ENCODE peak calls at places on chromosomes 12 and 14, in five cellular contexts. X is uterus, F is GM23248, U is endodermal cell, Z is Panc1. Y is an unnamed sample. For H3K4me1, H3K9me3 and H3K27me3, the result is how much of the 10 kb centered on the place peaks cover.

GRCh38 chr14:35875296-35875695 is 49.2 kb downstream of the BRMS1L start:
- DNase-seq in X (no peak), F (no peak), U (no peak), Z (no peak), Y (no peak)

GRCh38 chr14:20969336-20969735 is 14.0 kb downstream of the RNASE2 start:
- DNase-seq in X (no peak), F (peak), U (peak), Z (no peak), Y (no peak)

GRCh38 chr12:6822461-6823135 is 977 bp downstream of the GPR162 start:
- DNase-seq in X (no peak), F (no peak), U (no peak), Z (no peak), Y (no peak)

GRCh38 chr14:30532264-30532663 is 26.7 kb upstream of the G2E3 start:
- DNase-seq in X (no peak), F (no peak), U (no peak), Z (no peak), Y (no peak)

GRCh38 chr12:116346222-116346621 is 68.7 kb upstream of the MED13L start:
- DNase-seq in X (no peak), F (no peak), U (peak), Z (no peak), Y (peak)

GRCh38 chr12:65100140-65100539 is 21.0 kb downstream of the WIF1 start:
- DNase-seq in X (no peak), F (no peak), U (no peak), Z (no peak), Y (no peak)

GRCh38 chr14:68607081-68607851 is 185.6 kb downstream of the ZFP36L1 start:
- DNase-seq in X (peak), F (peak), U (peak), Z (no peak), Y (no peak)

GRCh38 chr14:87643005-87643404 is 350.0 kb downstream of the GALC start:
- DNase-seq in X (peak), F (peak), U (no peak), Z (no peak), Y (peak)

GRCh38 chr12:100668939-100669536 is 95.6 kb downstream of the GAS2L3 start:
- DNase-seq in X (peak), F (peak), U (peak), Z (peak), Y (peak)

GRCh38 chr12:75623631-75624118 is 112.3 kb upstream of the KRR1 start:
- DNase-seq in X (no peak), F (peak), U (peak), Z (no peak), Y (peak)

GRCh38 chr12:18589316-18589715 is 148.5 kb downstream of the PLCZ1 start:
- DNase-seq in X (no peak), F (peak), U (no peak), Z (no peak), Y (no peak)

GRCh38 chr12:41563044-41563443 is 374.9 kb downstream of the PDZRN4 start:
- DNase-seq in X (no peak), F (no peak), U (no peak), Z (no peak), Y (no peak)

GRCh38 chr14:77508876-77509275 is 10.3 kb upstream of the ISM2 start:
- DNase-seq in X (no peak), F (no peak), U (no peak), Z (no peak), Y (no peak)

GRCh38 chr12:132353811-132354210 is 24.4 kb upstream of the GALNT9 start:
- DNase-seq in X (no peak), F (no peak), U (no peak), Z (no peak), Y (no peak)

GRCh38 chr14:93788557-93789365 is 476 bp upstream of the PRIMA1 start:
- DNase-seq in X (peak), F (peak), U (peak), Z (no peak), Y (no peak)

GRCh38 chr14:36057452-36058142 is 118.9 kb downstream of the PTCSC3 start:
- DNase-seq in X (no peak), F (no peak), U (no peak), Z (no peak), Y (no peak)

GRCh38 chr14:78863143-78863542 is 693.0 kb downstream of the NRXN3 start:
- DNase-seq in X (no peak), F (peak), U (peak), Z (no peak), Y (peak)

GRCh38 chr12:31009976-31010375 is 63.7 kb upstream of the DDX11 start:
- DNase-seq in X (no peak), F (no peak), U (no peak), Z (no peak), Y (no peak)

GRCh38 chr12:43277630-43278267 is 274.3 kb downstream of the ADAMTS20 start:
- DNase-seq in X (no peak), F (peak), U (no peak), Z (peak), Y (no peak)

GRCh38 chr14:55889124-55889523 is 229.1 kb upstream of the PELI2 start:
- DNase-seq in X (no peak), F (no peak), U (no peak), Z (no peak), Y (no peak)

GRCh38 chr12:92404921-92405320 is 259.3 kb upstream of the BTG1 start:
- DNase-seq in X (no peak), F (no peak), U (no peak), Z (no peak), Y (no peak)

GRCh38 chr14:100292776-100293461 is 13.3 kb downstream of the SLC25A29 start:
- DNase-seq in X (peak), F (no peak), U (peak), Z (no peak), Y (no peak)

GRCh38 chr12:45853550-45853949 is 124.0 kb downstream of the ARID2 start:
- DNase-seq in X (no peak), F (no peak), U (no peak), Z (no peak), Y (no peak)

GRCh38 chr12:77439749-77440148 is 374.4 kb upstream of the E2F7 start:
- DNase-seq in X (no peak), F (no peak), U (no peak), Z (no peak), Y (no peak)

GRCh38 chr14:102095871-102096568 is 9.2 kb upstream of the HSP90AA1 start:
- DNase-seq in X (no peak), F (no peak), U (peak), Z (no peak), Y (no peak)

GRCh38 chr14:84792722-84793410 is 737.1 kb upstream of the FLRT2 start:
- DNase-seq in X (no peak), F (no peak), U (peak), Z (no peak), Y (no peak)

GRCh38 chr12:62261876-62262275 is 1.7 kb downstream of the USP15 start:
- DNase-seq in X (no peak), F (no peak), U (no peak), Z (no peak), Y (no peak)

GRCh38 chr14:70753518-70753953 is 55.8 kb downstream of the MAP3K9 start:
- DNase-seq in X (no peak), F (no peak), U (peak), Z (no peak), Y (no peak)

GRCh38 chr12:48800971-48801370 is 12.1 kb upstream of the ADCY6 start:
- DNase-seq in X (no peak), F (no peak), U (no peak), Z (no peak), Y (no peak)

GRCh38 chr14:101506921-101507300 is 54.4 kb upstream of the DIO3 start:
- DNase-seq in X (peak), F (no peak), U (peak), Z (no peak), Y (no peak)

GRCh38 chr12:3712209-3712992 is 40.5 kb downstream of the CRACR2A start:
- DNase-seq in X (no peak), F (no peak), U (no peak), Z (no peak), Y (no peak)

GRCh38 chr14:77212933-77213656 is 31.5 kb downstream of the TMEM63C start:
- DNase-seq in X (no peak), F (peak), U (peak), Z (peak), Y (peak)

GRCh38 chr12:94092516-94093241 is 55.7 kb upstream of the PLXNC1 start:
- DNase-seq in X (peak), F (peak), U (no peak), Z (no peak), Y (no peak)
- H3K4me1 ChIP-seq in X (under half), F (under half), U (under half), Z (under half), Y (under half)

GRCh38 chr12:14612250-14612649 is 44.6 kb upstream of the PLBD1 start:
- DNase-seq in X (no peak), F (no peak), U (no peak), Z (no peak), Y (no peak)

GRCh38 chr12:14605401-14605989 is 37.8 kb upstream of the PLBD1 start:
- DNase-seq in X (no peak), F (peak), U (no peak), Z (no peak), Y (no peak)

GRCh38 chr12:14612895-14613294 is 45.2 kb upstream of the PLBD1 start:
- DNase-seq in X (no peak), F (no peak), U (no peak), Z (no peak), Y (no peak)

GRCh38 chr12:14611640-14612203 is 44.0 kb upstream of the PLBD1 start:
- DNase-seq in X (no peak), F (no peak), U (no peak), Z (no peak), Y (no peak)

DNA sequence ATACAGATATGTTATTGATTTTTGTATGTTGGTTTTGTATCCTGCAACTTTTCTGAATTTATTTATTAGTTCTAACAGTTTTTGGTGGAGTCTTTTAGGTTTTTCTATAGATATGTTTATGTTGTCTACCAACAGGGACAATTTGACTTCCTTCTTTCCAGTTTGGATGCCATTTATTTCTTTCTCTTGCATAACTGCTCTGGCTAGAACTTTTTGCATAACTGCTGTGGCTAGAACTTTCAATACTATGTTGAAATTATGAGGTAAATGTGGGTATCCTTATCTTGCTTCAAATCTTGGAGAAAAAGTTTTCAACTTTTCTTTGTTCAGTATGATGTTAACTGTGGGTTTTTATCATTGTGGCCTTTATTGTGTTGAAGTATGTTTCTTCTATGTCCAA is 39.9 kb upstream of the PLBD1 start:
- DNase-seq in X (no peak), F (no peak), U (no peak), Z (no peak), Y (no peak)
- H3K9me3 ChIP-seq in X (under half), F (under half), U (under half), Z (under half), Y (under half)

GRCh38 chr12:52015393-52016081 is 8.8 kb downstream of the TAMALIN start:
- DNase-seq in X (no peak), F (no peak), U (peak), Z (no peak), Y (no peak)

GRCh38 chr12:52020539-52021336 is 14.0 kb downstream of the TAMALIN start:
- DNase-seq in X (no peak), F (peak), U (peak), Z (no peak), Y (peak)

GRCh38 chr12:52019123-52019770 is 12.5 kb downstream of the TAMALIN start:
- DNase-seq in X (no peak), F (no peak), U (no peak), Z (no peak), Y (no peak)

GRCh38 chr12:52020126-52020525 is 13.4 kb downstream of the TAMALIN start:
- DNase-seq in X (no peak), F (no peak), U (no peak), Z (no peak), Y (no peak)

DNA sequence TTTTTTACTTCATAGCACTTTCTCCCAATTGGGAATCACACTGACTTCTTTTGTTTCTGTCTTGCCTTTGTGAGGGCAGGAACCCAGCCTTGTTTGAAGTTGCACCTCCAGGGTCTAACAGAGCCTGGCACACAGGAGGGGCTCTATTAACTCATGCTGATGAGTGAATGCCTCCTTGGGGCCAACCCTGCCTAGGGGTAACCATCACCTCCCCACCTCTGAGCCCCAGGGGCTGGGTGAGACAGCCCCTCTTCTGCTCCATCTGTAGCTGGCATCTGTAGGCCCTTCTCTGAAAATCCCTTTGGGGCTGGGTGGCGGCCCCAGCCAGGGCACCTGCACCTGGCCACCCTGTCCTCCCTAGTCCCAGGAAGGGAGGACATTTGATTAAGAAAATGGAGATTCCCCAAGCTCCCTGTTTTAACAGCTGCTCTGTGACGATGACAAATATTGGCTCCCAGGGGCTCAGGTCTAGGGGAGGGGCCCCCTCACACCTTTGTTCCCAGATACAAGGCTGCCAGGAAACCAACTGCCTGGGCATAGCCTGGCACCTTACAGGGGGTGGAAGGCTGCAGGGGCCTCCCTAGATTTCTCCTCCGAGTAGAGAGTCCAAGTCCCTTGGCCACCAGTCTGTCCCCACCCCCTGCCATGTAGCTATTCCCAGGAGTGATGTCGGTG is 11.8 kb downstream of the TAMALIN start:
- DNase-seq in X (no peak), F (no peak), U (no peak), Z (no peak), Y (no peak)
- H3K27me3 ChIP-seq in X (under half), F (under half), U (under half), Z (under half), Y (under half)

GRCh38 chr12:120689397-120690082 is 2.6 kb downstream of the MLEC start:
- DNase-seq in X (no peak), F (no peak), U (peak), Z (no peak), Y (no peak)
- H3K4me1 ChIP-seq in X (under half), F (under half), U (under half), Z (under half), Y (under half)

GRCh38 chr12:26566670-26567069 is 266.3 kb downstream of the ITPR2 start:
- DNase-seq in X (no peak), F (peak), U (no peak), Z (no peak), Y (no peak)

GRCh38 chr12:26563555-26563954 is 269.4 kb downstream of the ITPR2 start:
- DNase-seq in X (no peak), F (no peak), U (no peak), Z (no peak), Y (no peak)

GRCh38 chr12:26564391-26564790 is 268.6 kb downstream of the ITPR2 start:
- DNase-seq in X (no peak), F (no peak), U (no peak), Z (no peak), Y (no peak)

GRCh38 chr12:26566186-26566585 is 266.8 kb downstream of the ITPR2 start:
- DNase-seq in X (no peak), F (no peak), U (no peak), Z (no peak), Y (no peak)

DNA sequence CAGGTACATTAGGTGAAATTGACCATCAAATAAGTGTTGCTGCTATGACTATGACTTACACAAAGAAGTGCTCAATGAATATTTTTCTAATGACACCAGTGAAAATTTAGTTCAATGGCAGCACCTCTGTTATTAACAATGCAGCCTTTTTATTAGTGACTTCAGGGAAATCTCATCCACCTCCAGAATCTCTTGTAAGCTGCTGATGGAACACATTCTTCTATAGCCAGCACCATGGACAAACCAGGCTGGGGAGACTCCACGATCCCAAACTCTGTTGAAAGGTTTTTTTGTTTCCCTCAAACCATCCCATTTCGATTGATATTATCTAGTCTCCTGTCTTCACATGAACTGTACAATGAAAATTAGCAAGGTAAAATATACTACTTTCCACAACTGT is 265.9 kb downstream of the ITPR2 start:
- DNase-seq in X (no peak), F (no peak), U (no peak), Z (no peak), Y (no peak)
- H3K9me3 ChIP-seq in X (under half), F (under half), U (under half), Z (under half), Y (under half)

DNA sequence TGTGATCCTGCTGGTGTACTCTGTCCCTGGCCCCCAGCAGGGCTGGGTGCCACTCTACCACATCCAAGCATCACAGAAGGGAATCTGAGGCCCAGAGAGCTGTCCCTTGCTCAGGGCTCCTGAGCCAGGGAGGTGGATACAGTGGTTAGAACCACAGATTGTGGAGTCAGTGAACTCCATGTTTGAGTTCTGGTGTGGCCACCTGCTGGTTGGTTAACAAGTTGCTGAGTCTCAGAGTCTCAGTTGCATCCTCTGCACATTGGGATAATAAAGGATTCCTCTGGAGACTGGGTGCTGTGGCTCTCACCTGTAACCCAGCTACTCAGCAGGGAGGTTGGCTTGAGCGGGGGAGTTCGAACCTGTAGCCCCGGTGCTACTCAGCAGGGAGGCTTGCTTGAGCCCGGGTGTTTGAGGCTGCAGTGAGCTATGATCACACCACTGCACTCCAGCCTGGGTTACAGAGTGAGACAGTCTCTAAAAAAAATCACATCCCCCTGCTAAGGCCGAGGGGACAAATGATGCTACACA is 39.4 kb downstream of the MVK start:
- DNase-seq in X (no peak), F (peak), U (peak), Z (no peak), Y (peak)
- H3K27me3 ChIP-seq in X (under half), F (half or more), U (under half), Z (under half), Y (under half)

DNA sequence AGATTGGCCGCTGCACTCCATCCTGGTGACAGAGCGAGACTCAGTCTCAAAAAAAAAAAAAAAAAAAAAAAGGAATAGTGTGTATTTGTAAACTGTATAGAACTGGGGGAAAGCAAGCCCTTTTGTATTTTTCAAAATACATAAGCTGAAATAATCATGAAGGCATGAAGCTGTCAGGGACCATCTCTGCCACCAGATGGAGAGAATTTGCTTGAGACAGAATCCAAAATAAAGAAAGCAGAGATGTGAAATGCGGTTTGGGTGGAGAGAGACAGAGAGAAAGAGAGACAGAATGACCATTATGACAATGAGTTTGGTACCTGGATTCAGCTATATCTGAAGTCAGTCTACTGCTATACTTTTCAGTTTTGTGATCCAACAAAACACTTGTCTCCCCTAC is 155.7 kb upstream of the LRIG3 start:
- DNase-seq in X (no peak), F (peak), U (no peak), Z (no peak), Y (no peak)
- H3K4me1 ChIP-seq in X (under half), F (under half), U (under half), Z (under half), Y (half or more)

GRCh38 chr14:105105158-105105557 is 39.9 kb upstream of the GPR132 start:
- DNase-seq in X (no peak), F (no peak), U (no peak), Z (no peak), Y (no peak)
- H3K9me3 ChIP-seq in X (under half), F (under half), U (under half), Z (under half), Y (under half)

GRCh38 chr14:74239848-74240793 is 872 bp downstream of the VSX2 start:
- DNase-seq in X (no peak), F (peak), U (peak), Z (no peak), Y (no peak)

GRCh38 chr14:74241611-74242005 is 2.4 kb downstream of the VSX2 start:
- DNase-seq in X (no peak), F (no peak), U (no peak), Z (no peak), Y (no peak)

GRCh38 chr14:74237441-74237840 is 1.8 kb upstream of the VSX2 start:
- DNase-seq in X (no peak), F (peak), U (no peak), Z (no peak), Y (no peak)

GRCh38 chr14:74240794-74241610 is 1.8 kb downstream of the VSX2 start:
- DNase-seq in X (no peak), F (peak), U (peak), Z (no peak), Y (no peak)

GRCh38 chr14:74238974-74239847 is at the start of gene VSX2:
- DNase-seq in X (no peak), F (no peak), U (peak), Z (no peak), Y (no peak)
- H3K27me3 ChIP-seq in X (under half), F (half or more), U (half or more), Z (under half), Y (under half)